ENCODE peak calls at places on chromosome 14, in eight cellular contexts. L, O, I, T, G, U, C and B are unnamed samples. For H3K4me1, the result is how much of the 10 kb centered on the place peaks cover.

GRCh38 chr14:79278798-79279644 is 932.3 kb downstream of the DIO2 start:
- DNase-seq in L (peak), O (peak), I (peak), T (peak), G (peak), U (peak), C (peak), B (peak)

GRCh38 chr14:95037273-95037672 is 120.1 kb downstream of the DICER1 start:
- DNase-seq in L (no peak), O (no peak), I (no peak), T (peak), G (no peak), U (no peak), C (peak), B (peak)

GRCh38 chr14:95071649-95072256 is 85.6 kb downstream of the DICER1 start:
- DNase-seq in L (no peak), O (no peak), I (no peak), T (no peak), G (no peak), U (no peak), C (no peak), B (no peak)

GRCh38 chr14:96165493-96166474 is 38.9 kb upstream of the BDKRB2 start:
- DNase-seq in L (peak), O (no peak), I (no peak), T (no peak), G (no peak), U (no peak), C (no peak), B (peak)

GRCh38 chr14:34522496-34522895 is 17.0 kb downstream of the EAPP start:
- DNase-seq in L (peak), O (no peak), I (no peak), T (no peak), G (no peak), U (no peak), C (no peak), B (no peak)

GRCh38 chr14:30903285-30904124 is 29.1 kb downstream of the COCH start:
- DNase-seq in L (no peak), O (no peak), I (no peak), T (no peak), G (no peak), U (no peak), C (no peak), B (no peak)

GRCh38 chr14:88129306-88130056 is 124.5 kb downstream of the GPR65 start:
- DNase-seq in L (no peak), O (peak), I (no peak), T (no peak), G (peak), U (no peak), C (no peak), B (no peak)

GRCh38 chr14:87524011-87524410 is 469.0 kb downstream of the GALC start:
- DNase-seq in L (no peak), O (no peak), I (no peak), T (no peak), G (no peak), U (no peak), C (no peak), B (no peak)

GRCh38 chr14:100498068-100498467 is 89.1 kb downstream of the BEGAIN start:
- DNase-seq in L (no peak), O (no peak), I (no peak), T (no peak), G (no peak), U (no peak), C (no peak), B (no peak)

GRCh38 chr14:67359319-67359774 is 257 bp downstream of the ATP6V1D start:
- DNase-seq in L (no peak), O (peak), I (no peak), T (peak), G (no peak), U (peak), C (no peak), B (peak)

GRCh38 chr14:47596860-47597259 is 78.5 kb downstream of the MDGA2 start:
- DNase-seq in L (no peak), O (no peak), I (no peak), T (no peak), G (no peak), U (no peak), C (no peak), B (no peak)

GRCh38 chr14:60651051-60651935 is 2.0 kb upstream of the SIX1 start:
- DNase-seq in L (no peak), O (no peak), I (no peak), T (no peak), G (no peak), U (no peak), C (no peak), B (no peak)

GRCh38 chr14:67457782-67458181 is 30.7 kb downstream of the TMEM229B start:
- DNase-seq in L (no peak), O (peak), I (peak), T (no peak), G (no peak), U (no peak), C (peak), B (no peak)

GRCh38 chr14:95480109-95480886 is 36.2 kb downstream of the SYNE3 start:
- DNase-seq in L (no peak), O (peak), I (no peak), T (peak), G (peak), U (no peak), C (no peak), B (no peak)

GRCh38 chr14:89484445-89484844 is 67.4 kb upstream of the FOXN3 start:
- DNase-seq in L (no peak), O (no peak), I (no peak), T (no peak), G (no peak), U (no peak), C (no peak), B (no peak)

GRCh38 chr14:21056520-21057163 is 980 bp upstream of the RNASE8 start:
- DNase-seq in L (peak), O (peak), I (no peak), T (no peak), G (no peak), U (no peak), C (no peak), B (no peak)

GRCh38 chr14:71556730-71557129 is 375.5 kb upstream of the RGS6 start:
- DNase-seq in L (no peak), O (no peak), I (no peak), T (no peak), G (no peak), U (no peak), C (no peak), B (no peak)
- H3K4me1 ChIP-seq in L (under half), O (under half), I (under half), T (under half), G (under half), U (under half), C (under half), B (under half)

DNA sequence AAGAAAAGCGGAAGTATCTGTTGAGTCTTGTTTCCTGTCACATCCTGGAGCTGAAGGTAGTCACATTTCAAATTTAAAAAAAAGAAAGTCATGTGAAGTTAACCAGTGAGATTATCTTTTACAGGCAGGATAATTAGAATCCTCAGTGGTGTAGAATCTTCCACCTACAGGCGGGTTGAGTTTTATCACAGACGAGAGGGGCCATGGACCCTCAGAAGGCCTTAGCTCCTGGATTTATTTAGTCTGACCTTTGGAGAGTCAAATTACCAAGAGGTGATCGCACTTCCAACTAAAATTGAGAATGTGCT is 13.0 kb upstream of the GNG2 start:
- DNase-seq in L (no peak), O (no peak), I (no peak), T (no peak), G (no peak), U (no peak), C (no peak), B (no peak)
- TF ChIP-seq CTCF in L (no peak), O (no peak), I (no peak), T (no peak), G (no peak), U (no peak), C (no peak), B (no peak)

GRCh38 chr14:104986487-104987164 is 1.0 kb downstream of the CLBA1 start:
- DNase-seq in L (no peak), O (no peak), I (no peak), T (no peak), G (no peak), U (no peak), C (no peak), B (peak)
- H3K27ac ChIP-seq in L (no peak), O (peak), I (no peak), T (no peak), G (peak), U (peak), C (peak), B (peak)

GRCh38 chr14:76502638-76503037 is 126.7 kb downstream of the ESRRB start:
- DNase-seq in L (no peak), O (no peak), I (no peak), T (no peak), G (no peak), U (no peak), C (no peak), B (no peak)
- H3K4me1 ChIP-seq in L (under half), O (under half), I (under half), T (under half), G (under half), U (under half), C (under half), B (under half)

GRCh38 chr14:61677469-61677868 is 17.8 kb upstream of the HIF1A start:
- DNase-seq in L (no peak), O (no peak), I (no peak), T (no peak), G (no peak), U (no peak), C (no peak), B (no peak)
- TF ChIP-seq CTCF in L (no peak), O (no peak), I (no peak), T (no peak), G (no peak), U (no peak), C (no peak), B (no peak)

DNA sequence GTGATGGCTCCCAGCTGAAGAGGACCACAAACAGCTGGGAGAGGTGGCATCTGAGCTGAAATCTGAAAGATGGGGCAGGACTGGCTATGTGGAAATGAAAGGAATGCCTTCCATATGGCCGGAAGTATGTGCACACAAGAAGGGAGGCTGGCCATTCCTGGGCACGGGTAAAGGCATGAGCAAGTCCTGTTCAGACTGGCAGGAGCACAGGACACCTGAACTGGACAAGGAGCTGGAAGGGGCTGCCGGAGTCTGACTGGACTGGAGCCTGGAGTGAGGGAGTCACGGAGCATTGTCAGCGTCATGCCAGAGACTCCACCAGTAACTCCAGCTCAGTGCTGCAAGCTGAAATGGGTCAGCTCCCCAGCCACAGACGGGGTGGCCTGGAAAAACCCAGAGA is 11.9 kb upstream of the TC2N start:
- DNase-seq in L (no peak), O (no peak), I (no peak), T (no peak), G (no peak), U (no peak), C (no peak), B (no peak)
- H3K27ac ChIP-seq in L (no peak), O (no peak), I (no peak), T (peak), G (no peak), U (no peak), C (no peak), B (no peak)

DNA sequence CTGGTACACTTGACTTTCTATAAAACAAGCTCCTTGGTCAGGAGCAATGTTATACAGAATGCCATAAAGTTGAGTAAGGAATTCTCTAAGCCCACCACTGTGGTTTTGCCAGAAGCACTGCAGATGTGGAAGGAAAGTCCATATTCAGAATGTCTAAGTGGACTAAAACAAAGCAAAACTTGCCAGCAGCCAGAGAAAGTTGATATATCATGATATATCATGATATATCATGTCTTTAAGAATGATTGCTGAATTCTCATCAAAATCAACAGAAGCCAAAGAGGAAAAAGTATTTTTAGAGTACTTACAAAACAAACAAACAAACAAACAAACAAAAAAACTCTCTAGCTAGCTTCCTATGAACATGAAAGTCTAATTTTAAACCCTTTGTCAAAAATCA is 424.8 kb upstream of the OR4E1 start:
- DNase-seq in L (no peak), O (no peak), I (no peak), T (no peak), G (no peak), U (no peak), C (no peak), B (no peak)
- H3K4me1 ChIP-seq in L (under half), O (under half), I (under half), T (under half), G (under half), U (under half), C (under half), B (under half)